ENCODE peak calls at places on chromosome 17, in six cellular contexts. One of them, this sample, is unnamed.
A peak's percentile ranks its signal among the peaks of the same experiment; 100 is the strongest.

GRCh38 chr17:81306898-81307510 is 11.9 kb upstream of the SLC38A10 start:
- DNase-seq in smooth muscle cell of the brain vasculature: no peak
- DNase-seq in NCI-H1092: no peak
- DNase-seq in fibroblast of villous mesenchyme: no peak
- DNase-seq in ELR: peak; percentile 32
- DNase-seq in H9: no peak
- DNase-seq in this sample: no peak

GRCh38 chr17:40901981-40902862 is 17.2 kb upstream of the KRT20 start:
- DNase-seq in NCI-H1092: no peak
- DNase-seq in fibroblast of villous mesenchyme: peak; percentile 60
- DNase-seq in smooth muscle cell of the brain vasculature: no peak
- DNase-seq in H9: no peak
- DNase-seq in ELR: peak; percentile 64
- DNase-seq in this sample: peak; percentile 96

GRCh38 chr17:38967290-38967738 is at the start of gene FBXO47:
- DNase-seq in H9: peak; percentile 100
- DNase-seq in NCI-H1092: no peak
- DNase-seq in smooth muscle cell of the brain vasculature: peak; percentile 85
- DNase-seq in ELR: peak; percentile 82
- DNase-seq in fibroblast of villous mesenchyme: peak; percentile 95
- DNase-seq in this sample: peak; percentile 82

GRCh38 chr17:41811549-41812175 is at the start of gene P3H4:
- DNase-seq in ELR: peak; percentile 81
- DNase-seq in NCI-H1092: peak; percentile 33
- DNase-seq in H9: peak; percentile 87
- DNase-seq in fibroblast of villous mesenchyme: peak; percentile 83
- DNase-seq in smooth muscle cell of the brain vasculature: no peak
- DNase-seq in this sample: peak; percentile 79

GRCh38 chr17:4512156-4513112 is 13.8 kb downstream of the SPNS2 start:
- DNase-seq in fibroblast of villous mesenchyme: no peak
- DNase-seq in H9: no peak
- DNase-seq in ELR: no peak
- DNase-seq in NCI-H1092: no peak
- DNase-seq in smooth muscle cell of the brain vasculature: no peak
- DNase-seq in this sample: no peak

GRCh38 chr17:71110326-71110725 is 941.0 kb downstream of the KCNJ2 start:
- DNase-seq in NCI-H1092: no peak
- DNase-seq in H9: no peak
- DNase-seq in ELR: peak; percentile 53
- DNase-seq in smooth muscle cell of the brain vasculature: no peak
- DNase-seq in fibroblast of villous mesenchyme: no peak
- DNase-seq in this sample: peak; percentile 58

GRCh38 chr17:45825792-45826191 is 18.9 kb upstream of the SPPL2C start:
- DNase-seq in H9: no peak
- DNase-seq in ELR: no peak
- DNase-seq in NCI-H1092: no peak
- DNase-seq in smooth muscle cell of the brain vasculature: no peak
- DNase-seq in fibroblast of villous mesenchyme: no peak
- DNase-seq in this sample: no peak

GRCh38 chr17:27968206-27968732 is 74.2 kb upstream of the NLK start:
- DNase-seq in smooth muscle cell of the brain vasculature: no peak
- DNase-seq in ELR: no peak
- DNase-seq in fibroblast of villous mesenchyme: no peak
- DNase-seq in NCI-H1092: no peak
- DNase-seq in H9: no peak
- DNase-seq in this sample: no peak

GRCh38 chr17:42980766-42981397 is 517 bp downstream of the RUNDC1 start:
- DNase-seq in NCI-H1092: peak; percentile 35
- DNase-seq in fibroblast of villous mesenchyme: peak; percentile 52
- DNase-seq in H9: peak; percentile 71
- DNase-seq in smooth muscle cell of the brain vasculature: no peak
- DNase-seq in ELR: peak; percentile 81
- DNase-seq in this sample: peak; percentile 58

GRCh38 chr17:7436556-7437368 is 1.5 kb downstream of the TMEM102 start:
- DNase-seq in H9: peak; percentile 94
- DNase-seq in smooth muscle cell of the brain vasculature: no peak
- DNase-seq in ELR: peak; percentile 85
- DNase-seq in NCI-H1092: peak; percentile 62
- DNase-seq in fibroblast of villous mesenchyme: peak; percentile 73
- DNase-seq in this sample: peak; percentile 88

GRCh38 chr17:43916385-43916784 is 9.0 kb upstream of the MPP2 start:
- DNase-seq in smooth muscle cell of the brain vasculature: no peak
- DNase-seq in fibroblast of villous mesenchyme: no peak
- DNase-seq in ELR: no peak
- DNase-seq in NCI-H1092: no peak
- DNase-seq in H9: no peak
- DNase-seq in this sample: no peak

GRCh38 chr17:44961921-44962350 is 6.2 kb downstream of the C1QL1 start:
- DNase-seq in fibroblast of villous mesenchyme: no peak
- DNase-seq in NCI-H1092: no peak
- DNase-seq in H9: peak; percentile 80
- DNase-seq in ELR: no peak
- DNase-seq in smooth muscle cell of the brain vasculature: no peak
- DNase-seq in this sample: no peak

This sample was measured in mammary epithelial cell.